ENCODE peak calls at places on chromosomes 12 and 14, in four cellular contexts. U is activated T-helper 9 cell treated with anti-CD3 and anti-CD28 coated beads, Interleukin-2, amount 50 U/mL, for 16 hours; M is left ventricle myocardium inferior; K is NCI-H1436. V is an unnamed sample.

GRCh38 chr14:29216774-29217232 is 450.2 kb downstream of the FOXG1 start:
- DNase-seq in U (no peak), M (no peak), K (peak; percentile 95), V (no peak)

GRCh38 chr12:30880061-30880460 is 46.5 kb upstream of the TSPAN11 start:
- DNase-seq in M (no peak), K (no peak), U (no peak), V (peak; percentile 74)

GRCh38 chr12:2323538-2324261 is 270.9 kb downstream of the CACNA1C start:
- DNase-seq in M (no peak), U (no peak), K (peak; percentile 65), V (no peak)

GRCh38 chr12:115079760-115080159 is 395.8 kb upstream of the TBX3 start:
- DNase-seq in K (peak; percentile 19), U (no peak), M (no peak), V (peak; percentile 43)

GRCh38 chr14:93456356-93456755 is 25.6 kb downstream of the UNC79 start:
- DNase-seq in K (no peak), U (no peak), M (no peak), V (no peak)

GRCh38 chr14:65853407-65853955 is 441.0 kb downstream of the FUT8 start:
- DNase-seq in U (no peak), M (no peak), K (no peak), V (no peak)

GRCh38 chr12:78414071-78414470 is 450.5 kb upstream of the SYT1 start:
- DNase-seq in U (no peak), K (peak; percentile 33), M (no peak), V (no peak)

GRCh38 chr14:91368681-91369416 is 48.8 kb downstream of the CCDC88C start:
- DNase-seq in K (no peak), M (no peak), U (no peak), V (no peak)

GRCh38 chr12:42744539-42745156 is 155.1 kb upstream of the PRICKLE1 start:
- DNase-seq in M (no peak), U (no peak), K (no peak), V (no peak)

GRCh38 chr14:74401504-74402241 is 24.3 kb downstream of the SYNDIG1L start:
- DNase-seq in K (no peak), U (peak; percentile 16), M (peak; percentile 29), V (no peak)

GRCh38 chr12:52258335-52258901 is 16.0 kb upstream of the KRT86 start:
- DNase-seq in M (no peak), K (no peak), U (no peak), V (no peak)

GRCh38 chr14:61466249-61466904 is 145.0 kb downstream of the PRKCH start:
- DNase-seq in U (no peak), M (peak; percentile 84), K (no peak), V (no peak)

GRCh38 chr14:22664261-22664660 is 20.1 kb upstream of the OR6J1 start:
- DNase-seq in M (no peak), U (no peak), K (no peak), V (no peak)

GRCh38 chr12:10957741-10958140 is 18.7 kb upstream of the TAS2R14 start:
- DNase-seq in K (no peak), M (no peak), U (no peak), V (no peak)

GRCh38 chr12:119372540-119372939 is 38.0 kb downstream of the CCDC60 start:
- DNase-seq in M (peak; percentile 31), U (no peak), K (no peak), V (no peak)

GRCh38 chr14:77556946-77557345 is 58.3 kb upstream of the ISM2 start:
- DNase-seq in M (no peak), K (no peak), U (no peak), V (no peak)

GRCh38 chr12:70482764-70483163 is 116.7 kb downstream of the KCNMB4 start:
- DNase-seq in M (no peak), K (no peak), U (no peak), V (no peak)

GRCh38 chr12:68739891-68740290 is 6.1 kb upstream of the SLC35E3 start:
- DNase-seq in K (no peak), U (no peak), M (no peak), V (no peak)

GRCh38 chr12:127044841-127045240 is 1222.1 kb upstream of the TMEM132C start:
- DNase-seq in K (no peak), M (no peak), U (no peak), V (no peak)

GRCh38 chr14:101889898-101890297 is 74.5 kb upstream of the DYNC1H1 start:
- DNase-seq in M (no peak), U (no peak), K (no peak), V (no peak)